ENCODE peak calls at places on chromosomes 5 and 9, in nine cellular contexts. H, E, X, T, C, Q, M, L and G are unnamed samples.
A peak's percentile ranks its signal among the peaks of the same experiment; 100 is the strongest.

GRCh38 chr9:4502444-4502843 is 12.2 kb downstream of the SLC1A1 start:
- DNase-seq in L (no peak), X (no peak), Q (no peak), M (no peak), E (no peak), H (no peak), C (no peak), T (no peak), G (no peak)

GRCh38 chr5:178460598-178461425 is 129.4 kb downstream of the COL23A1 start:
- DNase-seq in E (peak; percentile 58), M (peak; percentile 3), X (peak; percentile 77), T (peak; percentile 87), L (peak; percentile 86), Q (peak; percentile 51), C (peak; percentile 44), H (no peak), G (no peak)

GRCh38 chr5:41517909-41518308 is 7.5 kb upstream of the PLCXD3 start:
- DNase-seq in M (peak; percentile 43), E (no peak), T (no peak), X (no peak), Q (no peak), L (no peak), H (no peak), C (no peak), G (peak; percentile 60)

GRCh38 chr5:13524931-13525330 is 419.6 kb downstream of the DNAH5 start:
- DNase-seq in L (no peak), H (no peak), M (no peak), E (no peak), Q (no peak), X (no peak), T (no peak), C (no peak), G (no peak)

GRCh38 chr9:21043841-21044240 is 12.4 kb upstream of the HACD4 start:
- DNase-seq in X (no peak), C (no peak), M (no peak), T (no peak), Q (no peak), L (no peak), E (no peak), H (no peak), G (no peak)

GRCh38 chr9:106420511-106420944 is 442.4 kb upstream of the ZNF462 start:
- DNase-seq in M (no peak), E (no peak), H (peak; percentile 57), Q (no peak), X (no peak), C (peak; percentile 85), T (no peak), L (no peak), G (no peak)

GRCh38 chr5:14364576-14365472 is 216.8 kb upstream of the OTULINL start:
- DNase-seq in H (no peak), E (peak; percentile 13), T (peak; percentile 73), C (no peak), L (no peak), M (no peak), X (peak; percentile 54), Q (peak; percentile 60), G (no peak)

GRCh38 chr5:130074820-130075219 is 170.6 kb downstream of the CHSY3 start:
- DNase-seq in E (no peak), H (no peak), Q (no peak), C (no peak), L (no peak), M (no peak), X (no peak), T (no peak), G (no peak)

GRCh38 chr5:134328619-134329018 is 38.4 kb downstream of the CDKL3 start:
- DNase-seq in H (no peak), T (no peak), C (no peak), L (no peak), E (no peak), Q (no peak), X (no peak), M (no peak), G (peak; percentile 6)

GRCh38 chr9:83509372-83509771 is 28.8 kb downstream of the FRMD3 start:
- DNase-seq in M (peak; percentile 57), Q (no peak), T (peak; percentile 65), H (peak; percentile 49), C (no peak), X (no peak), L (no peak), E (no peak), G (peak; percentile 64)

GRCh38 chr9:95048225-95049087 is 269.1 kb downstream of the FANCC start:
- DNase-seq in M (peak; percentile 31), H (no peak), Q (no peak), T (peak; percentile 81), L (peak; percentile 80), X (peak; percentile 85), E (no peak), C (peak; percentile 48), G (peak; percentile 44)

GRCh38 chr9:95044731-95045508 is 272.6 kb downstream of the FANCC start:
- DNase-seq in C (no peak), H (no peak), X (peak; percentile 77), L (no peak), Q (no peak), T (peak; percentile 91), E (peak; percentile 62), M (no peak), G (no peak)

GRCh38 chr9:95047452-95048224 is 269.9 kb downstream of the FANCC start:
- DNase-seq in M (no peak), C (no peak), L (no peak), H (no peak), T (no peak), E (no peak), X (no peak), Q (no peak), G (no peak)

GRCh38 chr9:95043826-95044225 is 273.7 kb downstream of the FANCC start:
- DNase-seq in Q (no peak), E (no peak), T (no peak), X (no peak), H (no peak), C (no peak), M (no peak), L (no peak), G (no peak)

DNA sequence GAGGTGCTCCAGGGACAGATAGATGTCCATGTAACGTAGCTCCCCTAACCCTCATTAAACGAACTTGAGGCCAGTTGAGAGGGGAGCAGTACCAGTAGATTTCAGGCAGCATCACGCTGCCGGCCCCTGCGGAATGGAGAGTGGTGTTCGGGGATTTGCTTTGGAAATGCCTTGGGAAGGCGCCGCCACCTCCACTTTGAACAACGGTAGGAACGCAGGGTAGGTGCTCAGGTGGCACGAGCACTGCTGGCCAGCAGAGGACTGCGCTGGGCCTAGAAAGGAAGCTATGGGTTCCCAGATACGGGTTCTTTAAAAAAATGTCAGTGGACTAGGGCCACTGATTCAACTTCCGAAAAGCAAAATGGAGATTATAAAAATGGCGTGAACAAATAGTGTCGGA is 271.8 kb downstream of the FANCC start:
- DNase-seq in T (peak; percentile 43), C (no peak), X (peak; percentile 60), Q (no peak), H (no peak), M (no peak), E (no peak), L (no peak), G (no peak)
- H3K4me3 ChIP-seq in T (peak overlapping the region; percentile 43), C (no peak overlapping the region), X (peak overlapping the region; percentile 40), Q (no peak overlapping the region), H (no peak overlapping the region), M (no peak overlapping the region), E (peak overlapping the region; percentile 57), L (no peak overlapping the region), G (no peak overlapping the region)

DNA sequence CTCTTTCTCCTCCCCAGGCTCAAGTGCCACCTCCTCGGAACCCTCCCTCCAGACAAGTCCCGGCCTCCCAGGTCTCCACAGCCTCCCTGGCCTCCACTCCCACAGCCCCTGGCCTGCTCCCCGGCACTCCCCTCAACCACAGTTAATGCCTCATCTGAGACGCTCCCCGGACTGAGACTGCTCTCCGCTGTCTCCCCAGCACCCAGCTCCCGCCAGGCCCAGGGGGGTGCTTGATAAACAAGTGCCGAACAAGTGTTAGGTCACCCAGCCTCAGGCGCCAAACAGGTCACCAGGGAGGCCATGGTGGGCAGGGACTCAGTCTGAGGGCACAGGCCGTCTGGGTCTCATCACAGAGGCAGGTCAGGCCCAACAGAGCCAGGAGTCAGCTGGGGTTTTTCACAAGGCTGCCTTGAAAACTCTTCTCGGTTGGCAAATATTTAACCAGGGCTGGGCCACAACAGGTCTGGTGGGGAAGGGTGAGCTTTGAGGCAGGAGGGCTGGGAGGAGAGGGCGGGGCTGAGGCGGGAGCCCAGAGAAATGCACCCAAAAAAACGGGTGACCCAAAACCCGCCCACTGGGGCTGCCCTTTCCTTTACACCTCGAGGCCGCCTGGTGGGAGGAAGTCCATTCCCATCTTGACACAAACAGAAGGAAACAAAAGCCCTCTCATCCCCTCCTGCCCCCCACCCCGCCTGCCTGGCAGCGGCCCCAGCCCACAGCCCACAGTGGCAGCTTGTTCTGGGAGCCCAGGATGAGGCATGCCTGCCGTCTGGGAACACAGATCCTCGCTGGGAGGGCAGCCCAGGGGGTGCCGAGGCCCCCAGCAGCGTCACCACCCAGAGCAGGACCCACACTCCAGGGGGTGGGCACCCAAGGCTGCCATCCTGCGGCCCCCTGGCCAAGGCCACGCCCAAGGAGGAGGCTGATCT is 66.6 kb upstream of the STXBP1 start:
- DNase-seq in T (peak; percentile 42), L (peak; percentile 77), Q (no peak), E (peak; percentile 94), C (no peak), H (peak; percentile 79), X (peak; percentile 82), M (peak; percentile 60), G (peak; percentile 65)
- TF ChIP-seq CTCF in T (no peak), L (no peak), Q (no peak), E (no peak), C (no peak), H (no peak), X (no peak), M (no peak), G (peak; percentile 15)

GRCh38 chr5:138372653-138373052 is 20.2 kb downstream of the KDM3B start:
- DNase-seq in H (no peak), L (no peak), Q (no peak), X (no peak), M (no peak), C (no peak), T (no peak), E (no peak), G (no peak)

GRCh38 chr5:138370537-138370936 is 18.1 kb downstream of the KDM3B start:
- DNase-seq in T (no peak), X (no peak), L (no peak), C (no peak), Q (no peak), H (no peak), E (no peak), M (peak; percentile 17), G (peak; percentile 40)

GRCh38 chr5:138369706-138370105 is 17.2 kb downstream of the KDM3B start:
- DNase-seq in E (no peak), H (no peak), C (no peak), L (no peak), T (no peak), Q (no peak), X (no peak), M (peak; percentile 29), G (no peak)

GRCh38 chr5:138371454-138371853 is 19.0 kb downstream of the KDM3B start:
- DNase-seq in T (no peak), C (no peak), M (no peak), L (no peak), Q (no peak), X (no peak), H (no peak), E (no peak), G (no peak)

GRCh38 chr5:138372225-138372624 is 19.7 kb downstream of the KDM3B start:
- DNase-seq in X (no peak), E (no peak), L (no peak), C (peak; percentile 49), T (no peak), Q (no peak), M (no peak), H (no peak), G (no peak)
- H3K4me3 ChIP-seq in X (no peak overlapping the region), E (no peak overlapping the region), L (no peak overlapping the region), C (no peak overlapping the region), T (no peak overlapping the region), Q (no peak overlapping the region), M (no peak overlapping the region), H (no peak overlapping the region), G (no peak overlapping the region)

GRCh38 chr9:114906922-114907571 is 23.3 kb downstream of the TNFSF8 start:
- DNase-seq in M (peak; percentile 56), L (no peak), H (peak; percentile 19), T (peak; percentile 74), E (peak; percentile 49), Q (no peak), X (no peak), C (peak; percentile 42), G (peak; percentile 61)
- TF ChIP-seq CTCF in M (peak; percentile 79), L (peak; percentile 63), H (peak; percentile 70), T (peak; percentile 73), E (peak; percentile 78), Q (peak; percentile 82), X (peak; percentile 38), C (peak; percentile 41), G (peak; percentile 72)